ENCODE peak calls at places on chromosomes 6 and 20, in eight cellular contexts. One of them, this sample, is unnamed.

GRCh38 chr6:26273673-26274595 is 91.1 kb upstream of the BTN3A2 start:
- DNase-seq in GM10248: no peak
- DNase-seq in GM12878: no peak
- DNase-seq in stimulated activated naive CD4-positive, alpha-beta T cell treated with Interleukin-2 at 50 U/mL for 16 hours: no peak
- DNase-seq in HT-29: no peak
- DNase-seq in HFF-Myc: no peak
- DNase-seq in head of caudate nucleus: no peak
- DNase-seq in T follicular helper cell: no peak
- DNase-seq in this sample: no peak

GRCh38 chr20:24956001-24956761 is 7.1 kb downstream of the CST7 start:
- DNase-seq in head of caudate nucleus: no peak
- DNase-seq in GM12878: no peak
- DNase-seq in stimulated activated naive CD4-positive, alpha-beta T cell treated with Interleukin-2 at 50 U/mL for 16 hours: no peak
- DNase-seq in HFF-Myc: no peak
- DNase-seq in GM10248: no peak
- DNase-seq in HT-29: no peak
- DNase-seq in T follicular helper cell: no peak
- DNase-seq in this sample: no peak

GRCh38 chr6:29702519-29703103 is 20.6 kb upstream of the HLA-F start:
- DNase-seq in T follicular helper cell: peak
- DNase-seq in GM10248: peak
- DNase-seq in stimulated activated naive CD4-positive, alpha-beta T cell treated with Interleukin-2 at 50 U/mL for 16 hours: peak
- DNase-seq in GM12878: no peak
- DNase-seq in HFF-Myc: no peak
- DNase-seq in head of caudate nucleus: no peak
- DNase-seq in HT-29: peak
- DNase-seq in this sample: peak

GRCh38 chr20:56506103-56506502 is 18.4 kb upstream of the FAM209A start:
- DNase-seq in head of caudate nucleus: no peak
- DNase-seq in GM10248: no peak
- DNase-seq in HFF-Myc: no peak
- DNase-seq in GM12878: no peak
- DNase-seq in HT-29: no peak
- DNase-seq in stimulated activated naive CD4-positive, alpha-beta T cell treated with Interleukin-2 at 50 U/mL for 16 hours: no peak
- DNase-seq in T follicular helper cell: no peak
- DNase-seq in this sample: no peak

GRCh38 chr20:63696311-63696627 is 183 bp upstream of the TNFRSF6B start:
- DNase-seq in head of caudate nucleus: no peak
- DNase-seq in HFF-Myc: no peak
- DNase-seq in GM12878: no peak
- DNase-seq in T follicular helper cell: no peak
- DNase-seq in stimulated activated naive CD4-positive, alpha-beta T cell treated with Interleukin-2 at 50 U/mL for 16 hours: no peak
- DNase-seq in GM10248: no peak
- DNase-seq in HT-29: peak
- DNase-seq in this sample: no peak

GRCh38 chr20:46204594-46205205 is 86.6 kb downstream of the CD40 start:
- DNase-seq in HFF-Myc: no peak
- DNase-seq in stimulated activated naive CD4-positive, alpha-beta T cell treated with Interleukin-2 at 50 U/mL for 16 hours: no peak
- DNase-seq in GM10248: no peak
- DNase-seq in HT-29: no peak
- DNase-seq in head of caudate nucleus: no peak
- DNase-seq in GM12878: no peak
- DNase-seq in T follicular helper cell: peak
- DNase-seq in this sample: no peak

GRCh38 chr20:40686893-40687292 is 2.1 kb downstream of the MAFB start:
- DNase-seq in head of caudate nucleus: no peak
- DNase-seq in HT-29: no peak
- DNase-seq in HFF-Myc: no peak
- DNase-seq in GM12878: no peak
- DNase-seq in T follicular helper cell: no peak
- DNase-seq in stimulated activated naive CD4-positive, alpha-beta T cell treated with Interleukin-2 at 50 U/mL for 16 hours: no peak
- DNase-seq in GM10248: no peak
- DNase-seq in this sample: no peak

GRCh38 chr6:13348320-13349113 is 20.2 kb upstream of the TBC1D7 start:
- DNase-seq in GM10248: no peak
- DNase-seq in T follicular helper cell: no peak
- DNase-seq in stimulated activated naive CD4-positive, alpha-beta T cell treated with Interleukin-2 at 50 U/mL for 16 hours: no peak
- DNase-seq in HT-29: no peak
- DNase-seq in HFF-Myc: no peak
- DNase-seq in GM12878: no peak
- DNase-seq in head of caudate nucleus: no peak
- DNase-seq in this sample: no peak

GRCh38 chr20:4973330-4974097 is 27.8 kb downstream of the SLC23A2 start:
- DNase-seq in GM10248: peak
- DNase-seq in HFF-Myc: peak
- DNase-seq in HT-29: peak
- DNase-seq in GM12878: peak
- DNase-seq in T follicular helper cell: no peak
- DNase-seq in head of caudate nucleus: no peak
- DNase-seq in stimulated activated naive CD4-positive, alpha-beta T cell treated with Interleukin-2 at 50 U/mL for 16 hours: peak
- DNase-seq in this sample: peak

GRCh38 chr20:10357061-10357708 is 76.8 kb downstream of the MKKS start:
- DNase-seq in HFF-Myc: no peak
- DNase-seq in T follicular helper cell: no peak
- DNase-seq in stimulated activated naive CD4-positive, alpha-beta T cell treated with Interleukin-2 at 50 U/mL for 16 hours: no peak
- DNase-seq in GM10248: no peak
- DNase-seq in GM12878: no peak
- DNase-seq in HT-29: no peak
- DNase-seq in head of caudate nucleus: no peak
- DNase-seq in this sample: no peak

GRCh38 chr20:12698817-12699216 is 310.0 kb upstream of the SPTLC3 start:
- DNase-seq in T follicular helper cell: no peak
- DNase-seq in head of caudate nucleus: no peak
- DNase-seq in stimulated activated naive CD4-positive, alpha-beta T cell treated with Interleukin-2 at 50 U/mL for 16 hours: no peak
- DNase-seq in HFF-Myc: no peak
- DNase-seq in HT-29: no peak
- DNase-seq in GM10248: no peak
- DNase-seq in GM12878: no peak
- DNase-seq in this sample: no peak

GRCh38 chr6:6866656-6867390 is 240.9 kb upstream of the RREB1 start:
- DNase-seq in HT-29: no peak
- DNase-seq in HFF-Myc: no peak
- DNase-seq in GM12878: no peak
- DNase-seq in T follicular helper cell: no peak
- DNase-seq in head of caudate nucleus: no peak
- DNase-seq in GM10248: no peak
- DNase-seq in stimulated activated naive CD4-positive, alpha-beta T cell treated with Interleukin-2 at 50 U/mL for 16 hours: no peak
- DNase-seq in this sample: no peak

GRCh38 chr6:41655706-41656668 is 17.7 kb downstream of the MDFI start:
- DNase-seq in T follicular helper cell: no peak
- DNase-seq in GM10248: no peak
- DNase-seq in GM12878: no peak
- DNase-seq in head of caudate nucleus: no peak
- DNase-seq in stimulated activated naive CD4-positive, alpha-beta T cell treated with Interleukin-2 at 50 U/mL for 16 hours: no peak
- DNase-seq in HT-29: no peak
- DNase-seq in HFF-Myc: no peak
- DNase-seq in this sample: no peak

GRCh38 chr6:75201901-75202672 is 3.8 kb downstream of the COL12A1 start:
- DNase-seq in stimulated activated naive CD4-positive, alpha-beta T cell treated with Interleukin-2 at 50 U/mL for 16 hours: no peak
- DNase-seq in GM12878: no peak
- DNase-seq in T follicular helper cell: no peak
- DNase-seq in HT-29: no peak
- DNase-seq in GM10248: peak
- DNase-seq in HFF-Myc: no peak
- DNase-seq in head of caudate nucleus: no peak
- DNase-seq in this sample: no peak

GRCh38 chr6:135083992-135084915 is 29.6 kb upstream of the HBS1L start:
- DNase-seq in stimulated activated naive CD4-positive, alpha-beta T cell treated with Interleukin-2 at 50 U/mL for 16 hours: no peak
- DNase-seq in head of caudate nucleus: no peak
- DNase-seq in HFF-Myc: no peak
- DNase-seq in T follicular helper cell: no peak
- DNase-seq in GM10248: no peak
- DNase-seq in HT-29: no peak
- DNase-seq in GM12878: no peak
- DNase-seq in this sample: no peak

GRCh38 chr6:46655803-46656202 is 3.0 kb downstream of the SLC25A27 start:
- DNase-seq in head of caudate nucleus: no peak
- DNase-seq in stimulated activated naive CD4-positive, alpha-beta T cell treated with Interleukin-2 at 50 U/mL for 16 hours: no peak
- DNase-seq in GM12878: no peak
- DNase-seq in GM10248: no peak
- DNase-seq in HT-29: peak
- DNase-seq in HFF-Myc: no peak
- DNase-seq in T follicular helper cell: no peak
- DNase-seq in this sample: no peak

GRCh38 chr20:48708116-48708515 is 119.7 kb downstream of the PREX1 start:
- DNase-seq in HT-29: no peak
- DNase-seq in HFF-Myc: no peak
- DNase-seq in GM12878: no peak
- DNase-seq in head of caudate nucleus: no peak
- DNase-seq in stimulated activated naive CD4-positive, alpha-beta T cell treated with Interleukin-2 at 50 U/mL for 16 hours: no peak
- DNase-seq in GM10248: no peak
- DNase-seq in T follicular helper cell: no peak
- DNase-seq in this sample: no peak

GRCh38 chr20:23244207-23244915 is 106.2 kb upstream of the NXT1 start:
- DNase-seq in T follicular helper cell: no peak
- DNase-seq in GM10248: no peak
- DNase-seq in stimulated activated naive CD4-positive, alpha-beta T cell treated with Interleukin-2 at 50 U/mL for 16 hours: no peak
- DNase-seq in HFF-Myc: no peak
- DNase-seq in HT-29: no peak
- DNase-seq in head of caudate nucleus: no peak
- DNase-seq in GM12878: no peak
- DNase-seq in this sample: peak

GRCh38 chr20:34085544-34086040 is 26.5 kb downstream of the EIF2S2 start:
- DNase-seq in T follicular helper cell: no peak
- DNase-seq in stimulated activated naive CD4-positive, alpha-beta T cell treated with Interleukin-2 at 50 U/mL for 16 hours: no peak
- DNase-seq in GM10248: no peak
- DNase-seq in GM12878: no peak
- DNase-seq in HFF-Myc: no peak
- DNase-seq in head of caudate nucleus: no peak
- DNase-seq in HT-29: no peak
- DNase-seq in this sample: no peak

GRCh38 chr6:126054802-126055201 is 68.5 kb downstream of the TRMT11 start:
- DNase-seq in head of caudate nucleus: no peak
- DNase-seq in GM12878: no peak
- DNase-seq in HFF-Myc: no peak
- DNase-seq in HT-29: peak
- DNase-seq in GM10248: no peak
- DNase-seq in T follicular helper cell: no peak
- DNase-seq in stimulated activated naive CD4-positive, alpha-beta T cell treated with Interleukin-2 at 50 U/mL for 16 hours: no peak
- DNase-seq in this sample: no peak

GRCh38 chr6:166620478-166621113 is 6.5 kb downstream of the RPS6KA2 start:
- DNase-seq in stimulated activated naive CD4-positive, alpha-beta T cell treated with Interleukin-2 at 50 U/mL for 16 hours: no peak
- DNase-seq in HFF-Myc: no peak
- DNase-seq in HT-29: no peak
- DNase-seq in T follicular helper cell: no peak
- DNase-seq in GM12878: no peak
- DNase-seq in GM10248: no peak
- DNase-seq in head of caudate nucleus: no peak
- DNase-seq in this sample: no peak

GRCh38 chr6:148348778-148349177 is 6.1 kb downstream of the SASH1 start:
- DNase-seq in HFF-Myc: no peak
- DNase-seq in stimulated activated naive CD4-positive, alpha-beta T cell treated with Interleukin-2 at 50 U/mL for 16 hours: no peak
- DNase-seq in GM12878: no peak
- DNase-seq in HT-29: no peak
- DNase-seq in GM10248: no peak
- DNase-seq in T follicular helper cell: no peak
- DNase-seq in head of caudate nucleus: no peak
- DNase-seq in this sample: no peak

GRCh38 chr20:61295726-61296628 is 43.9 kb downstream of the CDH4 start:
- DNase-seq in GM10248: no peak
- DNase-seq in stimulated activated naive CD4-positive, alpha-beta T cell treated with Interleukin-2 at 50 U/mL for 16 hours: no peak
- DNase-seq in head of caudate nucleus: no peak
- DNase-seq in HFF-Myc: no peak
- DNase-seq in GM12878: no peak
- DNase-seq in HT-29: no peak
- DNase-seq in T follicular helper cell: no peak
- DNase-seq in this sample: no peak

GRCh38 chr6:68651018-68651985 is 16.2 kb downstream of the ADGRB3 start:
- DNase-seq in HT-29: no peak
- DNase-seq in head of caudate nucleus: no peak
- DNase-seq in T follicular helper cell: no peak
- DNase-seq in HFF-Myc: no peak
- DNase-seq in GM10248: no peak
- DNase-seq in GM12878: no peak
- DNase-seq in stimulated activated naive CD4-positive, alpha-beta T cell treated with Interleukin-2 at 50 U/mL for 16 hours: no peak
- DNase-seq in this sample: no peak

GRCh38 chr6:88599561-88599960 is 363.9 kb downstream of the RNGTT start:
- DNase-seq in HT-29: peak
- DNase-seq in stimulated activated naive CD4-positive, alpha-beta T cell treated with Interleukin-2 at 50 U/mL for 16 hours: no peak
- DNase-seq in head of caudate nucleus: no peak
- DNase-seq in T follicular helper cell: no peak
- DNase-seq in GM10248: peak
- DNase-seq in GM12878: no peak
- DNase-seq in HFF-Myc: no peak
- DNase-seq in this sample: no peak

GRCh38 chr6:118761643-118762042 is 110.3 kb upstream of the CEP85L start:
- DNase-seq in HFF-Myc: no peak
- DNase-seq in head of caudate nucleus: no peak
- DNase-seq in stimulated activated naive CD4-positive, alpha-beta T cell treated with Interleukin-2 at 50 U/mL for 16 hours: no peak
- DNase-seq in GM10248: no peak
- DNase-seq in HT-29: no peak
- DNase-seq in T follicular helper cell: no peak
- DNase-seq in GM12878: no peak
- DNase-seq in this sample: no peak

GRCh38 chr20:60718743-60719142 is 533.3 kb upstream of the CDH4 start:
- DNase-seq in head of caudate nucleus: no peak
- DNase-seq in GM10248: peak
- DNase-seq in HT-29: peak
- DNase-seq in HFF-Myc: no peak
- DNase-seq in stimulated activated naive CD4-positive, alpha-beta T cell treated with Interleukin-2 at 50 U/mL for 16 hours: no peak
- DNase-seq in GM12878: no peak
- DNase-seq in T follicular helper cell: no peak
- DNase-seq in this sample: no peak

GRCh38 chr6:45415315-45415714 is 37.6 kb upstream of the SUPT3H start:
- DNase-seq in HFF-Myc: no peak
- DNase-seq in HT-29: no peak
- DNase-seq in GM12878: no peak
- DNase-seq in stimulated activated naive CD4-positive, alpha-beta T cell treated with Interleukin-2 at 50 U/mL for 16 hours: no peak
- DNase-seq in GM10248: no peak
- DNase-seq in T follicular helper cell: no peak
- DNase-seq in head of caudate nucleus: no peak
- DNase-seq in this sample: no peak

GRCh38 chr6:126625019-126625418 is 285.1 kb downstream of the CENPW start:
- DNase-seq in GM10248: no peak
- DNase-seq in HFF-Myc: no peak
- DNase-seq in GM12878: no peak
- DNase-seq in stimulated activated naive CD4-positive, alpha-beta T cell treated with Interleukin-2 at 50 U/mL for 16 hours: no peak
- DNase-seq in T follicular helper cell: no peak
- DNase-seq in head of caudate nucleus: no peak
- DNase-seq in HT-29: peak
- DNase-seq in this sample: no peak

GRCh38 chr6:81853975-81854374 is 101.5 kb upstream of the TENT5A start:
- DNase-seq in HFF-Myc: no peak
- DNase-seq in HT-29: no peak
- DNase-seq in GM10248: no peak
- DNase-seq in head of caudate nucleus: no peak
- DNase-seq in stimulated activated naive CD4-positive, alpha-beta T cell treated with Interleukin-2 at 50 U/mL for 16 hours: no peak
- DNase-seq in GM12878: no peak
- DNase-seq in T follicular helper cell: no peak
- DNase-seq in this sample: no peak

GRCh38 chr20:59603727-59604608 is at the start of gene PHACTR3:
- DNase-seq in HT-29: no peak
- DNase-seq in head of caudate nucleus: peak
- DNase-seq in T follicular helper cell: no peak
- DNase-seq in HFF-Myc: no peak
- DNase-seq in stimulated activated naive CD4-positive, alpha-beta T cell treated with Interleukin-2 at 50 U/mL for 16 hours: no peak
- DNase-seq in GM12878: no peak
- DNase-seq in GM10248: no peak
- DNase-seq in this sample: no peak

GRCh38 chr6:6494677-6495076 is 93.8 kb upstream of the LY86 start:
- DNase-seq in GM10248: peak
- DNase-seq in head of caudate nucleus: peak
- DNase-seq in HT-29: peak
- DNase-seq in GM12878: peak
- DNase-seq in stimulated activated naive CD4-positive, alpha-beta T cell treated with Interleukin-2 at 50 U/mL for 16 hours: no peak
- DNase-seq in HFF-Myc: no peak
- DNase-seq in T follicular helper cell: no peak
- DNase-seq in this sample: no peak

GRCh38 chr6:128491643-128492206 is 28.7 kb downstream of the PTPRK start:
- DNase-seq in GM10248: no peak
- DNase-seq in HT-29: no peak
- DNase-seq in T follicular helper cell: no peak
- DNase-seq in head of caudate nucleus: no peak
- DNase-seq in GM12878: no peak
- DNase-seq in stimulated activated naive CD4-positive, alpha-beta T cell treated with Interleukin-2 at 50 U/mL for 16 hours: no peak
- DNase-seq in HFF-Myc: no peak
- DNase-seq in this sample: no peak

GRCh38 chr20:41052742-41053419 is 24.3 kb downstream of the TOP1 start:
- DNase-seq in head of caudate nucleus: no peak
- DNase-seq in GM10248: no peak
- DNase-seq in stimulated activated naive CD4-positive, alpha-beta T cell treated with Interleukin-2 at 50 U/mL for 16 hours: no peak
- DNase-seq in T follicular helper cell: no peak
- DNase-seq in HFF-Myc: no peak
- DNase-seq in HT-29: no peak
- DNase-seq in GM12878: no peak
- DNase-seq in this sample: no peak

This sample was measured in activated effector memory CD4-positive, alpha-beta T cell treated with anti-CD3 and anti-CD28 coated beads, Interleukin-2, amount 50 U/mL, for 16 hours.